ENCODE peak calls at places on chromosomes 13 and 19, in ten cellular contexts. M, X, R, V, P, F, G, E, L and W are unnamed samples.

GRCh38 chr19:4391701-4392543 is 8.4 kb downstream of the SH3GL1 start:
- DNase-seq in M (no peak), X (peak; percentile 89), R (peak; percentile 70), V (no peak), P (no peak), F (no peak), G (peak; percentile 82), E (peak; percentile 79), L (no peak), W (no peak)

GRCh38 chr13:87671824-87672603 is 843 bp downstream of the SLITRK5 start:
- DNase-seq in M (no peak), X (no peak), R (no peak), V (no peak), P (no peak), F (no peak), G (no peak), E (no peak), L (no peak), W (no peak)

GRCh38 chr19:55018216-55018615 is 19.8 kb downstream of the GP6 start:
- DNase-seq in M (no peak), X (no peak), R (no peak), V (no peak), P (no peak), F (no peak), G (no peak), E (no peak), L (no peak), W (no peak)

GRCh38 chr19:56687036-56687435 is 15.5 kb upstream of the ZNF835 start:
- DNase-seq in M (no peak), X (no peak), R (no peak), V (no peak), P (no peak), F (no peak), G (no peak), E (no peak), L (no peak), W (no peak)

GRCh38 chr13:49020940-49021548 is 45.3 kb downstream of the FNDC3A start:
- DNase-seq in M (no peak), X (no peak), R (no peak), V (no peak), P (no peak), F (no peak), G (peak; percentile 33), E (peak; percentile 8), L (no peak), W (no peak)

GRCh38 chr19:2733930-2734588 is 5.8 kb downstream of the SLC39A3 start:
- DNase-seq in M (no peak), X (no peak), R (no peak), V (no peak), P (no peak), F (no peak), G (no peak), E (no peak), L (no peak), W (no peak)

GRCh38 chr19:10998045-10998533 is 37.3 kb downstream of the SMARCA4 start:
- DNase-seq in M (no peak), X (no peak), R (no peak), V (no peak), P (no peak), F (no peak), G (no peak), E (peak; percentile 64), L (no peak), W (no peak)

GRCh38 chr19:28610731-28611130 is 602.2 kb downstream of the UQCRFS1 start:
- DNase-seq in M (no peak), X (no peak), R (no peak), V (no peak), P (no peak), F (no peak), G (no peak), E (no peak), L (no peak), W (peak; percentile 11)